ENCODE peak calls at places on chromosomes 11 and 22, in six cellular contexts. V, W, H, N, D and G are unnamed samples.

GRCh38 chr22:31726692-31727091 is 23.2 kb downstream of the PRR14L start:
- DNase-seq in V (no peak), W (no peak), H (no peak), N (no peak), D (no peak), G (no peak)

GRCh38 chr11:94755494-94755893 is 12.7 kb upstream of the AMOTL1 start:
- DNase-seq in V (no peak), W (no peak), H (no peak), N (no peak), D (no peak), G (no peak)

GRCh38 chr11:62601114-62601363 is 626 bp downstream of the MTA2 start:
- DNase-seq in V (peak), W (no peak), H (no peak), N (peak), D (no peak), G (peak)

GRCh38 chr22:27381552-27381951 is 420.0 kb downstream of the MN1 start:
- DNase-seq in V (no peak), W (no peak), H (no peak), N (no peak), D (no peak), G (no peak)

GRCh38 chr11:134028368-134028920 is 40.4 kb upstream of the JAM3 start:
- DNase-seq in V (no peak), W (no peak), H (no peak), N (no peak), D (no peak), G (no peak)

GRCh38 chr11:133249065-133249464 is 283.2 kb downstream of the OPCML start:
- DNase-seq in V (no peak), W (no peak), H (no peak), N (no peak), D (no peak), G (no peak)

GRCh38 chr22:38419121-38419863 is 35.7 kb downstream of the KCNJ4 start:
- DNase-seq in V (no peak), W (peak), H (no peak), N (no peak), D (no peak), G (no peak)

GRCh38 chr11:111185259-111185658 is 60.3 kb upstream of the POU2AF2 start:
- DNase-seq in V (no peak), W (no peak), H (no peak), N (no peak), D (peak), G (peak)

GRCh38 chr22:42560781-42561180 is 7.0 kb downstream of the SERHL2 start:
- DNase-seq in V (peak), W (no peak), H (no peak), N (no peak), D (peak), G (peak)

GRCh38 chr22:48167238-48167637 is 1404.8 kb downstream of the TBC1D22A start:
- DNase-seq in V (no peak), W (no peak), H (no peak), N (no peak), D (no peak), G (no peak)

GRCh38 chr22:30279389-30279788 is 9.9 kb downstream of the CASTOR1 start:
- DNase-seq in V (no peak), W (no peak), H (no peak), N (no peak), D (no peak), G (peak)

GRCh38 chr11:117842131-117842941 is 17.8 kb upstream of the FXYD2 start:
- DNase-seq in V (no peak), W (no peak), H (no peak), N (no peak), D (no peak), G (no peak)

GRCh38 chr11:48177661-48178060 is 38.9 kb upstream of the OR4B1 start:
- DNase-seq in V (no peak), W (no peak), H (no peak), N (no peak), D (no peak), G (no peak)

GRCh38 chr11:74932797-74933196 is 16.1 kb downstream of the XRRA1 start:
- DNase-seq in V (no peak), W (no peak), H (no peak), N (no peak), D (peak), G (peak)